ENCODE peak calls at places on chromosomes 6 and 20, in seven cellular contexts. W, O, N, A, D, P and K are unnamed samples.

GRCh38 chr20:10970109-10970508 is 296.3 kb upstream of the JAG1 start:
- DNase-seq in W (no peak), O (no peak), N (no peak), A (no peak), D (no peak), P (no peak), K (no peak)

GRCh38 chr6:15363523-15364400 is 117.9 kb downstream of the JARID2 start:
- DNase-seq in W (no peak), O (no peak), N (no peak), A (no peak), D (no peak), P (no peak), K (no peak)

GRCh38 chr6:41655706-41656668 is 17.7 kb downstream of the MDFI start:
- DNase-seq in W (no peak), O (no peak), N (no peak), A (peak; percentile 12), D (no peak), P (no peak), K (no peak)

GRCh38 chr20:1317545-1318255 is 11.2 kb downstream of the SDCBP2 start:
- DNase-seq in W (no peak), O (no peak), N (no peak), A (no peak), D (no peak), P (no peak), K (no peak)

GRCh38 chr6:110703010-110703905 is 112.0 kb downstream of the CDK19 start:
- DNase-seq in W (no peak), O (no peak), N (no peak), A (no peak), D (no peak), P (no peak), K (no peak)

GRCh38 chr20:1555952-1556351 is 1.6 kb downstream of the SIRPD start:
- DNase-seq in W (no peak), O (no peak), N (no peak), A (no peak), D (no peak), P (no peak), K (no peak)

GRCh38 chr6:146957443-146957842 is 246.8 kb upstream of the STXBP5 start:
- DNase-seq in W (no peak), O (no peak), N (no peak), A (no peak), D (no peak), P (no peak), K (no peak)

GRCh38 chr6:35177586-35177985 is 36.2 kb upstream of the SCUBE3 start:
- DNase-seq in W (no peak), O (no peak), N (peak; percentile 66), A (no peak), D (no peak), P (no peak), K (no peak)